ENCODE peak calls at places on chromosomes 2 and 18, in five cellular contexts. W is ACHN; E is GM12891; X is cardiac muscle cell; Q is central memory CD4-positive, alpha-beta T cell. H is an unnamed sample.

GRCh38 chr2:202037086-202037485 is 3.4 kb downstream of the FZD7 start:
- DNase-seq in E (no peak), X (no peak), Q (no peak), W (no peak), H (no peak)

GRCh38 chr2:70686577-70687460 is 81.2 kb downstream of the ADD2 start:
- DNase-seq in X (peak), Q (no peak), E (peak), W (peak), H (peak)

GRCh38 chr2:56705713-56706112 is 521.9 kb downstream of the CCDC85A start:
- DNase-seq in X (no peak), E (no peak), Q (no peak), W (no peak), H (no peak)

GRCh38 chr2:149490296-149490695 is 97.3 kb downstream of the MMADHC start:
- DNase-seq in E (no peak), X (no peak), W (no peak), Q (no peak), H (no peak)

GRCh38 chr2:121999273-121999672 is 243.8 kb downstream of the TSN start:
- DNase-seq in X (no peak), E (no peak), W (no peak), Q (no peak), H (peak)

GRCh38 chr2:24329700-24330099 is 30.6 kb downstream of the ITSN2 start:
- DNase-seq in X (no peak), W (no peak), E (no peak), Q (no peak), H (no peak)

GRCh38 chr18:48659188-48660009 is 120.6 kb downstream of the CTIF start:
- DNase-seq in E (no peak), W (no peak), Q (no peak), X (no peak), H (no peak)

GRCh38 chr2:177731384-177731783 is 338.8 kb downstream of the AGPS start:
- DNase-seq in W (no peak), X (no peak), E (no peak), Q (no peak), H (no peak)

GRCh38 chr18:32478818-32479217 is 8.1 kb upstream of the GAREM1 start:
- DNase-seq in X (no peak), E (no peak), W (no peak), Q (no peak), H (no peak)

GRCh38 chr2:231118122-231118942 is 6.5 kb downstream of the HTR2B start:
- DNase-seq in X (no peak), Q (no peak), E (no peak), W (no peak), H (no peak)

GRCh38 chr2:84924173-84925106 is 19.0 kb downstream of the TMSB10 start:
- DNase-seq in W (peak), Q (peak), E (no peak), X (no peak), H (peak)

GRCh38 chr18:75125359-75126331 is 83.3 kb downstream of the PTGR3 start:
- DNase-seq in Q (no peak), E (no peak), X (no peak), W (no peak), H (no peak)

GRCh38 chr2:24886114-24886501 is 33.9 kb downstream of the ADCY3 start:
- DNase-seq in Q (no peak), W (no peak), X (no peak), E (no peak), H (no peak)

GRCh38 chr2:239312081-239312501 is 88.7 kb downstream of the HDAC4 start:
- DNase-seq in Q (no peak), W (no peak), E (no peak), X (no peak), H (no peak)

GRCh38 chr2:70684846-70685622 is 83.0 kb downstream of the ADD2 start:
- DNase-seq in W (no peak), X (no peak), E (no peak), Q (no peak), H (no peak)

GRCh38 chr2:226673314-226673723 is 126.3 kb downstream of the IRS1 start:
- DNase-seq in E (no peak), Q (no peak), W (no peak), X (peak), H (peak)

GRCh38 chr18:7918696-7919095 is 351.6 kb downstream of the PTPRM start:
- DNase-seq in X (no peak), W (no peak), Q (no peak), E (no peak), H (no peak)

GRCh38 chr18:59219672-59220163 is at the start of gene GRP:
- DNase-seq in E (no peak), W (no peak), Q (no peak), X (peak), H (no peak)

GRCh38 chr2:133292267-133292666 is 276.0 kb downstream of the NCKAP5 start:
- DNase-seq in E (no peak), W (no peak), X (no peak), Q (no peak), H (no peak)

GRCh38 chr2:275457-275856 is 10.7 kb downstream of the ACP1 start:
- DNase-seq in W (no peak), Q (no peak), X (no peak), E (peak), H (no peak)

GRCh38 chr2:127007652-127008051 is 99.3 kb downstream of the BIN1 start:
- DNase-seq in Q (no peak), E (no peak), X (no peak), W (no peak), H (no peak)

GRCh38 chr2:120406566-120406965 is 60.6 kb downstream of the INHBB start:
- DNase-seq in W (no peak), E (no peak), Q (no peak), X (no peak), H (no peak)

GRCh38 chr2:113756088-113757058 is at the start of gene SLC35F5:
- DNase-seq in E (peak), Q (peak), W (peak), X (peak), H (peak)

GRCh38 chr2:111042772-111043771 is 77.6 kb upstream of the BCL2L11 start:
- DNase-seq in X (no peak), E (no peak), Q (no peak), W (no peak), H (no peak)

GRCh38 chr2:237791977-237792727 is 6.4 kb upstream of the RBM44 start:
- DNase-seq in X (no peak), Q (no peak), E (no peak), W (no peak), H (no peak)

GRCh38 chr2:174572556-174572955 is 25.0 kb downstream of the WIPF1 start:
- DNase-seq in Q (no peak), W (no peak), X (no peak), E (no peak), H (no peak)

GRCh38 chr2:217160978-217161973 is 301.4 kb upstream of the TNP1 start:
- DNase-seq in W (no peak), E (no peak), Q (no peak), X (no peak), H (no peak)

GRCh38 chr18:67634631-67635338 is 118.3 kb upstream of the DSEL start:
- DNase-seq in W (no peak), Q (no peak), E (no peak), X (peak), H (no peak)

GRCh38 chr2:636649-637405 is 40.4 kb downstream of the TMEM18 start:
- DNase-seq in X (peak), W (peak), E (peak), Q (peak), H (peak)

GRCh38 chr2:109304731-109305470 is 175.9 kb downstream of the SH3RF3 start:
- DNase-seq in Q (no peak), E (no peak), X (peak), W (no peak), H (no peak)

H was measured in Jurkat, Clone E6-1.